ENCODE peak calls at places on chromosomes 16 and 17, in ten cellular contexts. U is upper lobe of right lung, W is fibroblast of pulmonary artery, V is neural crest cell, J is astrocyte of the spinal cord, X is progenitor cell of endocrine pancreas, E is endothelial cell, F is ovary, R is foreskin fibroblast, G is stomach. Y is an unnamed sample.

GRCh38 chr17:2106308-2106707 is 51.4 kb downstream of the HIC1 start:
- DNase-seq in U (no peak), W (no peak), V (no peak), J (no peak), X (no peak), E (no peak), F (no peak), R (no peak), G (no peak), Y (no peak)

GRCh38 chr16:14057878-14058382 is 13.2 kb upstream of the MRTFB start:
- DNase-seq in U (no peak), W (peak), V (no peak), J (peak), X (no peak), E (no peak), F (peak), R (no peak), G (no peak), Y (no peak)

GRCh38 chr17:78375401-78376079 is 2.9 kb upstream of the PGS1 start:
- DNase-seq in U (peak), W (peak), V (no peak), J (peak), X (no peak), E (no peak), F (peak), R (peak), G (no peak), Y (no peak)

GRCh38 chr17:67281736-67282135 is 36.7 kb upstream of the HELZ start:
- DNase-seq in U (no peak), W (no peak), V (no peak), J (no peak), X (no peak), E (no peak), F (no peak), R (no peak), G (no peak), Y (no peak)

GRCh38 chr17:19702231-19702641 is 14.1 kb downstream of the SLC47A2 start:
- DNase-seq in U (no peak), W (no peak), V (no peak), J (no peak), X (no peak), E (no peak), F (no peak), R (no peak), G (no peak), Y (no peak)

GRCh38 chr17:13601776-13602551 is at the start of gene HS3ST3A1:
- DNase-seq in U (peak), W (peak), V (peak), J (peak), X (peak), E (peak), F (peak), R (peak), G (no peak), Y (no peak)

GRCh38 chr17:41145261-41145660 is 4.4 kb downstream of the KRTAP4-5 start:
- DNase-seq in U (no peak), W (no peak), V (no peak), J (no peak), X (no peak), E (no peak), F (no peak), R (no peak), G (no peak), Y (no peak)

GRCh38 chr16:6574146-6574545 is 758.5 kb upstream of the RBFOX1 start:
- DNase-seq in U (no peak), W (no peak), V (no peak), J (no peak), X (no peak), E (no peak), F (no peak), R (no peak), G (no peak), Y (no peak)

GRCh38 chr16:86755571-86756006 is 177.2 kb downstream of the FOXL1 start:
- DNase-seq in U (no peak), W (peak), V (no peak), J (no peak), X (no peak), E (no peak), F (no peak), R (no peak), G (no peak), Y (no peak)

GRCh38 chr17:57311281-57312216 is 55.2 kb downstream of the MSI2 start:
- DNase-seq in U (no peak), W (no peak), V (no peak), J (no peak), X (no peak), E (no peak), F (no peak), R (no peak), G (peak), Y (no peak)

GRCh38 chr17:62998665-62999393 is 32.8 kb downstream of the TANC2 start:
- DNase-seq in U (no peak), W (no peak), V (no peak), J (no peak), X (no peak), E (no peak), F (no peak), R (no peak), G (no peak), Y (no peak)

GRCh38 chr16:11586856-11587642 is at the start of gene LITAF:
- DNase-seq in U (peak), W (peak), V (peak), J (no peak), X (peak), E (peak), F (peak), R (peak), G (peak), Y (no peak)

GRCh38 chr17:36641877-36642845 is 40.8 kb downstream of the MRM1 start:
- DNase-seq in U (no peak), W (no peak), V (peak), J (no peak), X (peak), E (no peak), F (no peak), R (no peak), G (no peak), Y (no peak)

GRCh38 chr16:84582958-84583516 is 34.8 kb downstream of the COTL1 start:
- DNase-seq in U (no peak), W (no peak), V (no peak), J (peak), X (no peak), E (no peak), F (no peak), R (peak), G (no peak), Y (no peak)

GRCh38 chr17:77449373-77449907 is 308.7 kb downstream of the SEC14L1 start:
- DNase-seq in U (no peak), W (no peak), V (no peak), J (no peak), X (no peak), E (no peak), F (no peak), R (no peak), G (no peak), Y (no peak)

GRCh38 chr16:20740901-20741491 is 622 bp downstream of the THUMPD1 start:
- DNase-seq in U (peak), W (peak), V (peak), J (peak), X (peak), E (peak), F (peak), R (peak), G (peak), Y (peak)

GRCh38 chr17:66306413-66306812 is 4.0 kb downstream of the PRKCA start:
- DNase-seq in U (no peak), W (peak), V (no peak), J (peak), X (no peak), E (no peak), F (no peak), R (peak), G (no peak), Y (no peak)

GRCh38 chr17:34154916-34155730 is 100.0 kb upstream of the CCL2 start:
- DNase-seq in U (no peak), W (no peak), V (no peak), J (no peak), X (no peak), E (no peak), F (no peak), R (no peak), G (no peak), Y (no peak)

GRCh38 chr17:63476857-63477470 is at the start of gene ACE:
- DNase-seq in U (peak), W (no peak), V (no peak), J (no peak), X (peak), E (peak), F (no peak), R (no peak), G (peak), Y (no peak)

GRCh38 chr17:9817086-9817485 is 4.8 kb downstream of the GSG1L2 start:
- DNase-seq in U (no peak), W (peak), V (peak), J (peak), X (peak), E (peak), F (no peak), R (no peak), G (peak), Y (no peak)

GRCh38 chr16:10250137-10250850 is 68.1 kb upstream of the GRIN2A start:
- DNase-seq in U (no peak), W (no peak), V (no peak), J (no peak), X (no peak), E (no peak), F (no peak), R (no peak), G (no peak), Y (no peak)

GRCh38 chr17:70138309-70138865 is 30.9 kb upstream of the KCNJ2 start:
- DNase-seq in U (no peak), W (peak), V (no peak), J (no peak), X (no peak), E (no peak), F (no peak), R (peak), G (no peak), Y (no peak)

GRCh38 chr17:51840688-51841087 is 317.8 kb downstream of the CA10 start:
- DNase-seq in U (no peak), W (no peak), V (no peak), J (no peak), X (no peak), E (no peak), F (no peak), R (no peak), G (no peak), Y (no peak)

GRCh38 chr16:1523581-1524245 is 9.8 kb upstream of the TMEM204 start:
- DNase-seq in U (no peak), W (no peak), V (no peak), J (no peak), X (no peak), E (no peak), F (no peak), R (no peak), G (no peak), Y (no peak)

GRCh38 chr17:42227849-42228696 is 33.8 kb upstream of the GHDC start:
- DNase-seq in U (no peak), W (peak), V (no peak), J (no peak), X (no peak), E (no peak), F (no peak), R (no peak), G (no peak), Y (no peak)

DNA sequence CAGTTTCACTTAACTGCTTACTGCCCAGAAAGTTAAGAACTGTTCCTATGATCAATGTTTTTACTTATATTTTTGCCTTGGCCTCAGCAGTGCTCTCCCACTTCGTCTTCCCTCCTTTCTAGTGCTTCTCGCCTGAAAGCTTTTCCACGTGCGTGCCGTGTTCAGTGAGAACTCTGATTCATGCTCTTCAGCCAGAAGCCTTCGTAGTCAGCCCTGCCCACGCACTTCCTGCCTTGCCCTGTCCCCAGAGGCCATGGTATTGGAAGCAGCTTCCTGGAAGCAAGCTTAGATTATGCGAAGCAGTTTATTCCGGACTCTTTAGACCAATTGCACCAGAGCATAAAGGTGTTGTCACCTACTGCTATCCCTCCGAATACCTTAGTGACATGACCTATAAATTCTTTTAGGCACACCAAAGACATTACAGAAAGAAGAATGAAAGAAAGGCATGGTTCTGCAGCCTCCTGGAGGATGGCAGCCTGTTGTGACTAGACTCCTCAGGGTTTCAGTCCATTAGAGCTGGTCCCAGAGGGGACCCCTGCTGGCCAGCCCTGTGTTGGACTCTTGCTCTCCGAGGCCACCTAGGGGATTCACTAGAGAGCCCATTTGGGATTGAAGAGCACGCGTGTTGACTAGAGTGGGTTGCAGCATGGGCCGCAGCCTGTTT is 105.2 kb downstream of the RPTOR start:
- DNase-seq in U (no peak), W (peak), V (peak), J (peak), X (no peak), E (peak), F (peak), R (peak), G (no peak), Y (no peak)
- TF ChIP-seq CTCF in U (peak), W (peak), V (peak), J (peak), X (peak), E (peak), F (no peak), R (peak), G (no peak), Y (no peak)

DNA sequence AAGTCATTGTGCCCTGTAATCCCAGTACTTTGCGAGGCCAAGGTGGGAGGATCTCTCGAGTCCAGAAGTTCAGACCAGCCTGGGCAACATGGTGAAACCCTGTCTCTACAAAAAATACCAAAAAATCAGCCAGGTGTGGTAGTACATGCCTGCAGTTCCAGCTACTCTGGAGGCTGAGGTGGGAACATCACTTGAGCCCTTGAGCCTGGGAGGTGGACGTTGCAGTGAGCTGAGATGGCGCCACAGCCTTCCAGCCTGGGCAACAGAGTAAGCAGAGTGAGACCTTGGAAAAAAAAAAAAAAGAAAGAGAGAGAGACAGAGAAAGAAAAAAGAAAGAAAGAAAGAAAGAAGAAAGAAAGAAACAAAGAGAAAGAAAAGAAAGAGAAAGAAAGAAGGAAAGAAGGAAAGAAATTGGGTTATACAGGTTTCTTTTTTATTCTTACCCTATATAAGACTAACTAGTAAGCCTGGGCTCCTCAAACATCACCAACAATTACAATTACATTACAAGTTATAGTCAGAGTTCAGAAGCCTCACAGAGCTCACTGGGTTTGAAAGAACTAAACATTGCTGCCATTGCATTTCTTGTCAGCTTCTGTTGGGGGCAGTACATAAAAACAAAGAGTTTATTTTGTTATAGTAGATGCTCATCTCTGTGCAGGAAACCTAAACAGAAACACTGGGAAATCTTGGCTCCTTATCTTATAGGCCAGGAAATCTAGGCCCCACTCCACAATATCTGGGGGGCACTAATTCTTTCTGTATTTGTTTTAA is 6.7 kb upstream of the ABCA9 start:
- DNase-seq in U (no peak), W (no peak), V (no peak), J (no peak), X (no peak), E (no peak), F (no peak), R (no peak), G (no peak), Y (no peak)
- TF ChIP-seq CTCF in U (no peak), W (peak), V (no peak), J (peak), X (no peak), E (no peak), F (no peak), R (no peak), G (no peak), Y (no peak)

GRCh38 chr17:29618272-29619065 is 4.2 kb downstream of the CORO6 start:
- DNase-seq in U (no peak), W (no peak), V (no peak), J (no peak), X (no peak), E (no peak), F (no peak), R (no peak), G (no peak), Y (no peak)
- TF ChIP-seq CTCF in U (no peak), W (no peak), V (peak), J (no peak), X (no peak), E (no peak), F (no peak), R (no peak), G (no peak), Y (no peak)

GRCh38 chr17:49162866-49163265 is 30.3 kb downstream of the B4GALNT2 start:
- DNase-seq in U (no peak), W (no peak), V (no peak), J (no peak), X (no peak), E (no peak), F (no peak), R (no peak), G (no peak), Y (no peak)

GRCh38 chr17:49170216-49170615 is 37.6 kb downstream of the B4GALNT2 start:
- DNase-seq in U (no peak), W (no peak), V (no peak), J (no peak), X (no peak), E (no peak), F (no peak), R (no peak), G (no peak), Y (no peak)

GRCh38 chr17:49168706-49169105 is 36.1 kb downstream of the B4GALNT2 start:
- DNase-seq in U (no peak), W (no peak), V (no peak), J (no peak), X (no peak), E (no peak), F (no peak), R (no peak), G (no peak), Y (no peak)

GRCh38 chr17:49165143-49165542 is 32.6 kb downstream of the B4GALNT2 start:
- DNase-seq in U (no peak), W (no peak), V (no peak), J (no peak), X (no peak), E (no peak), F (no peak), R (no peak), G (no peak), Y (no peak)
- TF ChIP-seq CTCF in U (no peak), W (no peak), V (no peak), J (no peak), X (no peak), E (no peak), F (no peak), R (no peak), G (no peak), Y (no peak)

GRCh38 chr16:50669741-50670140 is 11.4 kb downstream of the SNX20 start:
- DNase-seq in U (no peak), W (no peak), V (no peak), J (no peak), X (no peak), E (no peak), F (no peak), R (no peak), G (no peak), Y (no peak)

GRCh38 chr16:50668368-50669008 is 12.6 kb downstream of the SNX20 start:
- DNase-seq in U (no peak), W (no peak), V (no peak), J (no peak), X (no peak), E (peak), F (no peak), R (no peak), G (peak), Y (no peak)

GRCh38 chr16:50665128-50665878 is 15.8 kb downstream of the SNX20 start:
- DNase-seq in U (peak), W (peak), V (peak), J (peak), X (peak), E (peak), F (peak), R (peak), G (peak), Y (no peak)

GRCh38 chr16:50666658-50667496 is 14.2 kb downstream of the SNX20 start:
- DNase-seq in U (no peak), W (no peak), V (no peak), J (no peak), X (no peak), E (no peak), F (no peak), R (no peak), G (no peak), Y (no peak)

DNA sequence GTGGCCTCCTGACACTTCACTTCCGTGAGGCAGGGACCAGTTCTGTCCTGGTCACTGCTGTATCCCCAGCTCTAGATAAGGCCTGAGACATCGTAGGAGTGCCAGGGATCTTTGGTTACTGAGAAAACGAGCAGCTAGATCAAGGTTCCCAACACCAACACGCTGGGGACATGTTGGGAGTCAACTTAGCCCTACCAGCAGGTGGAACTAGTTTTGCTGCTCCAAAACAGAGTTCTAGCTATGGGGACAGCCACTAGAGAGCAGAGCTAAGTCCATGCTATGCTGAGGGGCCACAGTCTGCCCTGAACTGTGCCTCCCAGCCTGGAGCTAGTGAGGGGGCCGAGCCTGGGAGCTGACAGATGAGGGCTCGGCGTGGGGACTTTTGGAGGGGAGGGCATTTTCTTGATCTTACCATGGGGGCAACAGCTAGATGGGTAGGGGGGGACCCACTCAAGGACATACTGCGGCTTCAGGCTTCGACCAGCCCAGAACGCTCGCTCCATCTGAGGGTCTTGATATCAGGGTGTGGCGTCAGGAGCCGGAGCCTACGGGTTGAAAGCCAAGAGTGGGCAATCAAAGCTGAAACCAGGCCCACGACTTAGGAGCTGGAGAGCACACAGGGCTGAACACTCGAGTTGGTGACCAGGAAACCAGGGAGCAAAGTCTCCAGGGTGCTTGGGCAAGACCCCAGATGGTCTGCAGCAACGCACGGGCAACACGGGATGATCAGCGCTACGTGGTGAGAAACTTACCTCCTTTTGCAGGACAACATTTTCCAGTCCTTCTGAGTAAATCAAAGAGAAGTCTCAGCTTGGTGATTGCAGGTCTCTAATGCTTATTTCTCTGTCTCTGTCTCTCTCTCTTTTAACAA is 13.4 kb downstream of the SNX20 start:
- DNase-seq in U (no peak), W (no peak), V (no peak), J (no peak), X (no peak), E (no peak), F (no peak), R (no peak), G (no peak), Y (no peak)
- TF ChIP-seq CTCF in U (no peak), W (no peak), V (no peak), J (no peak), X (no peak), E (no peak), F (no peak), R (no peak), G (no peak), Y (peak)

GRCh38 chr17:38543403-38544174 is 62.2 kb downstream of the SRCIN1 start:
- DNase-seq in U (no peak), W (no peak), V (no peak), J (no peak), X (no peak), E (no peak), F (no peak), R (no peak), G (no peak), Y (no peak)

GRCh38 chr17:38546396-38546795 is 59.4 kb downstream of the SRCIN1 start:
- DNase-seq in U (no peak), W (no peak), V (no peak), J (no peak), X (no peak), E (no peak), F (no peak), R (no peak), G (no peak), Y (no peak)

GRCh38 chr17:38545531-38546225 is 60.1 kb downstream of the SRCIN1 start:
- DNase-seq in U (no peak), W (no peak), V (no peak), J (no peak), X (no peak), E (no peak), F (no peak), R (no peak), G (no peak), Y (no peak)

GRCh38 chr17:38544175-38544838 is 61.4 kb downstream of the SRCIN1 start:
- DNase-seq in U (no peak), W (no peak), V (no peak), J (no peak), X (no peak), E (no peak), F (no peak), R (no peak), G (no peak), Y (no peak)

GRCh38 chr17:38544839-38545209 is 60.9 kb downstream of the SRCIN1 start:
- DNase-seq in U (no peak), W (no peak), V (no peak), J (no peak), X (no peak), E (no peak), F (no peak), R (no peak), G (no peak), Y (no peak)
- TF ChIP-seq CTCF in U (no peak), W (no peak), V (no peak), J (no peak), X (no peak), E (no peak), F (no peak), R (no peak), G (no peak), Y (no peak)

Y was measured in esophagus squamous epithelium.